ENCODE peak calls at places on chromosomes 1 and 21, in ten cellular contexts. Q is NCI-H510A treated with DMSO at 0.1 percent for 48 hours; P is ovary; A is brain microvascular endothelial cell; N is left lung; R is OCI-LY7; I is heart left ventricle; Z is iPS-NIHi11; O is activated effector memory CD4-positive, alpha-beta T cell treated with anti-CD3 and anti-CD28 coated beads, Interleukin-2, amount 50 U/mL, for 16 hours; L is NCI-H748 treated with DMSO at 0.1 percent for 48 hours. K is an unnamed sample.

GRCh38 chr1:39103321-39104157 is 77.4 kb downstream of the NDUFS5 start:
- DNase-seq in Q (no peak), P (no peak), A (peak), N (no peak), R (no peak), I (no peak), Z (no peak), O (no peak), L (no peak), K (no peak)

GRCh38 chr1:182709225-182709764 is 24.9 kb upstream of the RGS8 start:
- DNase-seq in Q (no peak), P (no peak), A (no peak), N (no peak), R (no peak), I (no peak), Z (no peak), O (no peak), L (no peak), K (no peak)

GRCh38 chr1:10768552-10768951 is 27.9 kb downstream of the CASZ1 start:
- DNase-seq in Q (no peak), P (no peak), A (no peak), N (no peak), R (no peak), I (peak), Z (no peak), O (no peak), L (no peak), K (no peak)

GRCh38 chr1:54272772-54273091 is 72.8 kb downstream of the MRPL37 start:
- DNase-seq in Q (no peak), P (no peak), A (no peak), N (no peak), R (no peak), I (no peak), Z (peak), O (no peak), L (no peak), K (no peak)

GRCh38 chr1:71046891-71047634 is 553 bp downstream of the PTGER3 start:
- DNase-seq in Q (no peak), P (peak), A (no peak), N (no peak), R (no peak), I (no peak), Z (peak), O (peak), L (no peak), K (peak)

GRCh38 chr1:61442456-61443013 is 282.4 kb downstream of the TM2D1 start:
- DNase-seq in Q (no peak), P (no peak), A (no peak), N (no peak), R (no peak), I (no peak), Z (no peak), O (no peak), L (no peak), K (no peak)

GRCh38 chr1:116232989-116233514 is 121.9 kb downstream of the MAB21L3 start:
- DNase-seq in Q (peak), P (no peak), A (no peak), N (no peak), R (peak), I (no peak), Z (peak), O (no peak), L (no peak), K (no peak)

GRCh38 chr1:77170687-77171086 is 48.5 kb downstream of the PIGK start:
- DNase-seq in Q (no peak), P (no peak), A (no peak), N (no peak), R (no peak), I (no peak), Z (no peak), O (no peak), L (no peak), K (no peak)

GRCh38 chr1:55814967-55815366 is 599.8 kb upstream of the USP24 start:
- DNase-seq in Q (no peak), P (no peak), A (no peak), N (no peak), R (no peak), I (no peak), Z (no peak), O (no peak), L (no peak), K (no peak)

GRCh38 chr21:31338892-31339368 is 5.1 kb downstream of the TIAM1 start:
- DNase-seq in Q (no peak), P (no peak), A (no peak), N (no peak), R (no peak), I (no peak), Z (no peak), O (no peak), L (no peak), K (no peak)